ENCODE peak calls at places on chromosomes 5 and 9, in five cellular contexts. L, G, B, H and D are unnamed samples.

GRCh38 chr5:13814293-13814692 is 130.2 kb downstream of the DNAH5 start:
- DNase-seq in L (peak; percentile 20), G (no peak), B (no peak), H (no peak), D (no peak)

GRCh38 chr5:58335518-58335917 is 124.4 kb downstream of the PLK2 start:
- DNase-seq in L (peak; percentile 5), G (no peak), B (peak; percentile 19), H (no peak), D (no peak)

GRCh38 chr5:64347308-64347707 is 158.5 kb upstream of the RGS7BP start:
- DNase-seq in L (no peak), G (no peak), B (no peak), H (no peak), D (no peak)

GRCh38 chr9:15469406-15469805 is 41.4 kb downstream of the PSIP1 start:
- DNase-seq in L (peak; percentile 46), G (no peak), B (no peak), H (no peak), D (no peak)

GRCh38 chr5:109390188-109390587 is 19.6 kb downstream of the PJA2 start:
- DNase-seq in L (no peak), G (no peak), B (no peak), H (no peak), D (no peak)

GRCh38 chr5:119458911-119459632 is 6.8 kb downstream of the HSD17B4 start:
- DNase-seq in L (no peak), G (no peak), B (no peak), H (peak; percentile 37), D (no peak)

GRCh38 chr5:72066658-72067057 is 40.6 kb upstream of the MAP1B start:
- DNase-seq in L (peak; percentile 90), G (no peak), B (peak; percentile 96), H (no peak), D (peak; percentile 77)

GRCh38 chr9:134689320-134690181 is 47.9 kb downstream of the COL5A1 start:
- DNase-seq in L (peak; percentile 49), G (peak; percentile 21), B (peak; percentile 64), H (peak; percentile 84), D (peak; percentile 65)

GRCh38 chr9:847505-847904 is 6.0 kb downstream of the DMRT1 start:
- DNase-seq in L (no peak), G (no peak), B (no peak), H (no peak), D (no peak)

GRCh38 chr5:115418788-115419187 is 122.3 kb upstream of the CCDC112 start:
- DNase-seq in L (no peak), G (no peak), B (no peak), H (no peak), D (no peak)

GRCh38 chr9:83432104-83432627 is 106.0 kb downstream of the FRMD3 start:
- DNase-seq in L (no peak), G (peak; percentile 27), B (peak; percentile 9), H (peak; percentile 65), D (no peak)

GRCh38 chr9:23821400-23822181 is 4.4 kb downstream of the ELAVL2 start:
- DNase-seq in L (no peak), G (no peak), B (no peak), H (peak; percentile 76), D (peak; percentile 11)

GRCh38 chr5:53357439-53357838 is 123.0 kb upstream of the FST start:
- DNase-seq in L (no peak), G (no peak), B (no peak), H (no peak), D (no peak)

GRCh38 chr5:56588636-56589485 is 226.5 kb upstream of the MAP3K1 start:
- DNase-seq in L (no peak), G (no peak), B (no peak), H (peak; percentile 59), D (no peak)

GRCh38 chr5:125190232-125191051 is 444.0 kb upstream of the ZNF608 start:
- DNase-seq in L (peak; percentile 27), G (no peak), B (no peak), H (no peak), D (peak; percentile 22)

GRCh38 chr9:133666387-133666786 is 30.2 kb downstream of the DBH start:
- DNase-seq in L (no peak), G (no peak), B (no peak), H (no peak), D (no peak)

GRCh38 chr5:116370149-116370548 is 204.5 kb downstream of the SEMA6A start:
- DNase-seq in L (no peak), G (no peak), B (no peak), H (no peak), D (no peak)

GRCh38 chr5:147756566-147756965 is 26.0 kb downstream of the JAKMIP2 start:
- DNase-seq in L (no peak), G (no peak), B (no peak), H (no peak), D (no peak)

GRCh38 chr5:74326571-74327338 is 313.8 kb downstream of the ENC1 start:
- DNase-seq in L (peak; percentile 96), G (no peak), B (peak; percentile 88), H (no peak), D (peak; percentile 89)

GRCh38 chr9:120161801-120162200 is 418.2 kb downstream of the CDK5RAP2 start:
- DNase-seq in L (no peak), G (no peak), B (no peak), H (no peak), D (no peak)

GRCh38 chr9:125409637-125410521 is 148.3 kb downstream of the GAPVD1 start:
- DNase-seq in L (peak; percentile 53), G (no peak), B (peak; percentile 82), H (peak; percentile 62), D (peak; percentile 34)

GRCh38 chr5:125555591-125555990 is 809.2 kb upstream of the ZNF608 start:
- DNase-seq in L (no peak), G (no peak), B (no peak), H (no peak), D (no peak)

GRCh38 chr9:25517701-25518100 is 160.5 kb downstream of the TUSC1 start:
- DNase-seq in L (no peak), G (no peak), B (peak; percentile 88), H (no peak), D (no peak)

GRCh38 chr5:151085517-151086031 is 4.7 kb upstream of the TNIP1 start:
- DNase-seq in L (peak; percentile 44), G (no peak), B (peak; percentile 24), H (no peak), D (peak; percentile 87)

GRCh38 chr9:93620041-93620506 is 43.7 kb downstream of the PHF2 start:
- DNase-seq in L (no peak), G (no peak), B (no peak), H (peak; percentile 80), D (no peak)

GRCh38 chr9:133127340-133127981 is 6.4 kb upstream of the RALGDS start:
- DNase-seq in L (no peak), G (no peak), B (peak; percentile 97), H (no peak), D (no peak)

GRCh38 chr9:83199240-83199639 is 136.3 kb upstream of the RASEF start:
- DNase-seq in L (peak; percentile 25), G (no peak), B (peak; percentile 66), H (peak; percentile 35), D (peak; percentile 26)

GRCh38 chr5:1003296-1003937 is 5.2 kb upstream of the NKD2 start:
- DNase-seq in L (no peak), G (no peak), B (peak; percentile 14), H (no peak), D (no peak)
- H3K4ac ChIP-seq in L (no peak overlapping the region), G (no peak overlapping the region), B (no peak overlapping the region), H (no peak overlapping the region), D (no peak overlapping the region)

GRCh38 chr9:36847781-36848673 is 186.0 kb downstream of the PAX5 start:
- DNase-seq in L (no peak), G (no peak), B (no peak), H (no peak), D (no peak)
- H3K4ac ChIP-seq in L (no peak overlapping the region), G (no peak overlapping the region), B (no peak overlapping the region), H (no peak overlapping the region), D (no peak overlapping the region)

DNA sequence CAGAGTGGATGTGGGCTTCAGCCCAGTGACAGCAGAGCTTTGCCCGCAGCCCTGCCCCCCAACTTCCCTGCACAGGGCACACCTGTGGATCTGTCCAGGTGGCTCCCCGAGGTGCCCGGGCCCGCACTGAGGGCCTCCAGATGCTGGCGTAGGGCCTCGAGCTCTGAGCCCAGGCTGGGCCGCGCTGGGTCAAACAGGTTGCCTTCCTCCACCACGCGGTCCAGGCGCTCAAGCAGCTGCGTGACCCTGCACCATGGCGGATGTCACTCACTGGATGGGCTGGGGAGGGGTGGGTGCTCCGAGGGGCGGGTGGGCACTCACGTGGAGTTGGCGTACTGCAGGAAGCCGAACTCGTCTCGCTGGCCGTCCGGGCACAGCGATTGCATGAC is 5.4 kb downstream of the ABCA2 start:
- DNase-seq in L (no peak), G (no peak), B (no peak), H (no peak), D (no peak)
- H3K4ac ChIP-seq in L (no peak overlapping the region), G (no peak overlapping the region), B (no peak overlapping the region), H (no peak overlapping the region), D (no peak overlapping the region)

DNA sequence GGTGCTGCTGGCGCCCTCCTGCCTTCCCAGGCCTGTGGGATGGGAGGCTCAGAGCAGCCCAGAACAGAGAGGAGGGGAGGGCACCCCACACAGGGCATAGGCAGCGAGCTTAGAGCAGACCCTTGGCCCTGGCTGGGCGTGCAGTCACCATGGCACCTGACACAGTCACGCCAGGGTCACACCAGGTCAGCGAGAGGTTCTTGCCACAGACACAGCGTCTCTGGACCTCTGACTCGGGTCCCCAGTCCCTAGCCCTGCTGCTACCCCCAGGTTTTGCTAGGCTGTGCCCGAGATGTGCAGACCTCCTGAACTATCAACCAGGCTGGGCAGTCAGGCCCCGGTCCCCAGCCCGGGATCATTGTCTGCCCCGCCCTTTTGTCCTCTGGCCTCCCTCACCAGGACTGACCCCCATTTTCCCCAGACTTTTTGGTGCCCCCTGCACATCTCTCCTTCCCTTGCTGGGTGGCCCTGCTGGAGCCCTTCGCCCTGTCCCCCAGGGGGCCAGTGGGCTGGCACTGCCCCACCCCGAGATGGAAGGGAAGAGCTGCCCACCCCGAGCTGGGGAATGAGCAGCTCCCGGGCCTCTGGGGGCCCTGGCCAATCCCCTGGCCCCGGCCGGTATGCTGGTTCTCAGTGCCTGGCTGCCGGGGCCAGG is 24.5 kb upstream of the NOTCH1 start:
- DNase-seq in L (no peak), G (no peak), B (no peak), H (no peak), D (no peak)
- H3K4ac ChIP-seq in L (peak overlapping the region; percentile 83), G (no peak overlapping the region), B (no peak overlapping the region), H (no peak overlapping the region), D (peak overlapping the region; percentile 52)

DNA sequence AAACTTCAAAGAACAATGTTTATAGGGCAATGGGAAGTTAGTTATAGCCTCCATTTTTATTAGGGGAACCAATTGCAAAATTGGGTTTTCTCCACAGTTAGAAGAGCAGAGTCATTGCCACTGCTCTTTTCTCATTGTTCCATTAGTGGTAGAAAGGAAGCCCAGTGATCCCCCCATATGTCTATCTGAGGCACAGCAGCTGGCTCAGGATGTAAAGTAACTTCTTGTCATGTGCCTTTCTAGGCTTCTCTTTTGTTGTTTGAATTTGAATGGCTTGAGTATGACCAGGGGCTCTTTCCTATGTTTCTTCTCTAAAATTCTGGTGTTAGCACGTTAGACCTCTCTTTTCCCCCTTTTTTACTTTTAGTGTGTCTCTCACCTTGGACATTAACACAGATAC is 61.2 kb downstream of the UBAP1 start:
- DNase-seq in L (no peak), G (no peak), B (no peak), H (no peak), D (no peak)
- H3K4ac ChIP-seq in L (no peak overlapping the region), G (no peak overlapping the region), B (no peak overlapping the region), H (no peak overlapping the region), D (no peak overlapping the region)

GRCh38 chr9:136282272-136282861 is 21.5 kb downstream of the CCDC187 start:
- DNase-seq in L (no peak), G (no peak), B (no peak), H (no peak), D (no peak)
- H3K4ac ChIP-seq in L (no peak overlapping the region), G (peak overlapping the region; percentile 69), B (no peak overlapping the region), H (no peak overlapping the region), D (no peak overlapping the region)

GRCh38 chr5:113204525-113205161 is 228.0 kb downstream of the DCP2 start:
- DNase-seq in L (peak; percentile 64), G (no peak), B (peak; percentile 71), H (no peak), D (peak; percentile 58)
- H3K4ac ChIP-seq in L (no peak overlapping the region), G (no peak overlapping the region), B (no peak overlapping the region), H (no peak overlapping the region), D (no peak overlapping the region)